ENCODE peak calls at places on chromosomes 4 and X, in nine cellular contexts. F, Z, D, X, G, U, E, H and V are unnamed samples.

GRCh38 chr4:132230025-132230424 is 919.1 kb upstream of the PCDH10 start:
- DNase-seq in F (no peak), Z (no peak), D (no peak), X (no peak), G (no peak), U (no peak), E (no peak), H (no peak), V (no peak)

GRCh38 chr4:158131037-158131436 is 41.8 kb downstream of the GASK1B start:
- DNase-seq in F (no peak), Z (no peak), D (no peak), X (no peak), G (no peak), U (no peak), E (no peak), H (no peak), V (no peak)

GRCh38 chr4:141009931-141010330 is 123.3 kb downstream of the RNF150 start:
- DNase-seq in F (no peak), Z (no peak), D (no peak), X (no peak), G (no peak), U (no peak), E (no peak), H (no peak), V (no peak)

GRCh38 chr4:77209936-77210335 is 52.9 kb downstream of the CCNG2 start:
- DNase-seq in F (no peak), Z (no peak), D (no peak), X (no peak), G (no peak), U (no peak), E (no peak), H (no peak), V (no peak)

GRCh38 chr4:48268956-48269860 is at the start of gene TEC:
- DNase-seq in F (peak; percentile 19), Z (peak; percentile 56), D (peak; percentile 68), X (peak; percentile 38), G (no peak), U (no peak), E (peak; percentile 45), H (peak; percentile 83), V (peak; percentile 20)

GRCh38 chr4:182384496-182385155 is 141.4 kb downstream of the TENM3 start:
- DNase-seq in F (no peak), Z (no peak), D (no peak), X (no peak), G (no peak), U (no peak), E (no peak), H (no peak), V (no peak)

GRCh38 chr4:5782829-5783476 is 72.0 kb downstream of the EVC start:
- DNase-seq in F (no peak), Z (no peak), D (no peak), X (no peak), G (no peak), U (no peak), E (no peak), H (peak; percentile 37), V (no peak)

GRCh38 chr4:23234716-23235115 is 542.0 kb downstream of the GBA3 start:
- DNase-seq in F (no peak), Z (no peak), D (no peak), X (no peak), G (no peak), U (no peak), E (no peak), H (no peak), V (no peak)

GRCh38 chr4:38449506-38450174 is 214.4 kb upstream of the KLF3 start:
- DNase-seq in F (no peak), Z (no peak), D (no peak), X (no peak), G (peak; percentile 51), U (peak; percentile 62), E (no peak), H (no peak), V (no peak)

GRCh38 chr4:159297088-159297487 is 194.2 kb downstream of the RAPGEF2 start:
- DNase-seq in F (no peak), Z (no peak), D (no peak), X (no peak), G (no peak), U (no peak), E (no peak), H (no peak), V (no peak)

GRCh38 chr4:177251237-177251636 is 58.4 kb upstream of the NEIL3 start:
- DNase-seq in F (no peak), Z (no peak), D (no peak), X (no peak), G (no peak), U (no peak), E (peak; percentile 15), H (no peak), V (no peak)

GRCh38 chr4:16995451-16995850 is 97.0 kb upstream of the LDB2 start:
- DNase-seq in F (no peak), Z (no peak), D (no peak), X (no peak), G (no peak), U (no peak), E (no peak), H (no peak), V (no peak)

GRCh38 chr4:9924750-9925149 is 96.5 kb downstream of the SLC2A9 start:
- DNase-seq in F (no peak), Z (no peak), D (no peak), X (no peak), G (no peak), U (no peak), E (no peak), H (no peak), V (no peak)

GRCh38 chr4:6443035-6444023 is 29.1 kb downstream of the PPP2R2C start:
- DNase-seq in F (no peak), Z (no peak), D (no peak), X (no peak), G (no peak), U (no peak), E (no peak), H (no peak), V (no peak)

DNA sequence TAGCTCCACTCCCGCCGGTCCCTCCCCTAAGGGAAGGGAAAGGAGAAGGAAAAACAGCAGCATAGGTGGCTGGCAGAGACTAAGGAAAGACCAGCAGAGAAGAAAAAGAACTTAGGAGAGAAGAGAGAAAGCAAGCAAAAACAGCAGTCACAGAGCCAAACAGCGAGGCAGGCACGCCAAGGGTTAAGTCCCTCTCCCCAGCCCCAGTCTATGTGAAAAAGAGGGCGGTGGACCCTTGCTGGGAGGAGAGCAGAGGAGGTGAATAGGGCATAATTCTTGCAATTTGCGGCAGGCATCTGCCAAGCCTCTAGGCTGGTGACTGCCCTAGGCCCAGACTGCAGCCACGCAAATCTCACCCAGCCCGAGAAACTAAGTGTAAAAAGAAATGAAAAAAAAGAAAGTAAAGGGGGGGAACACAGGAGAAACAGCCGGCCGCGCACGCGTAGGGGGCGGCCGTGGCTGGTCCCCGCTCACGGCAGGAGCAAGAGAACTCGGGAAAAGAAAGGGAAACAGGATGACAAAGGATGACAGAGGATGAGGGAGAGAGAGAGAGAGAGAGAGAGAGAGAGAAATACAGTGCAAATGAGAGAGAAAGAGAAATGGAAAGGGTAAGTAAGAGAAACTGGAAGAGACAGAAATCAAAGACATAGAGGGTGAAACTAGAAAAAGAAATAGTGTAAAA is 48.6 kb downstream of the MAGEA9 start:
- DNase-seq in F (no peak), Z (no peak), D (no peak), X (no peak), G (no peak), U (no peak), E (no peak), H (peak; percentile 51), V (peak; percentile 45)
- TF ChIP-seq EP300 in F (no peak), Z (no peak), D (no peak), X (no peak), G (no peak), U (no peak), E (no peak), H (no peak), V (no peak)

GRCh38 chrX:71171110-71171801 is 26.6 kb downstream of the NLGN3 start:
- DNase-seq in F (no peak), Z (no peak), D (peak; percentile 38), X (no peak), G (no peak), U (no peak), E (no peak), H (no peak), V (no peak)
- TF ChIP-seq EP300 in F (no peak), Z (no peak), D (no peak), X (no peak), G (no peak), U (no peak), E (no peak), H (no peak), V (no peak)

GRCh38 chr4:61527886-61528285 is 327.8 kb downstream of the ADGRL3 start:
- DNase-seq in F (no peak), Z (no peak), D (no peak), X (no peak), G (no peak), U (no peak), E (no peak), H (no peak), V (no peak)

GRCh38 chr4:61531188-61531587 is 331.1 kb downstream of the ADGRL3 start:
- DNase-seq in F (no peak), Z (no peak), D (no peak), X (no peak), G (peak; percentile 34), U (no peak), E (no peak), H (no peak), V (no peak)

GRCh38 chr4:61533140-61533539 is 333.0 kb downstream of the ADGRL3 start:
- DNase-seq in F (no peak), Z (no peak), D (no peak), X (no peak), G (no peak), U (no peak), E (no peak), H (no peak), V (no peak)

GRCh38 chr4:61528595-61528994 is 328.5 kb downstream of the ADGRL3 start:
- DNase-seq in F (no peak), Z (no peak), D (no peak), X (no peak), G (no peak), U (no peak), E (no peak), H (no peak), V (no peak)

GRCh38 chr4:61532324-61532723 is 332.2 kb downstream of the ADGRL3 start:
- DNase-seq in F (no peak), Z (no peak), D (no peak), X (no peak), G (no peak), U (no peak), E (no peak), H (no peak), V (no peak)
- TF ChIP-seq EP300 in F (no peak), Z (no peak), D (no peak), X (no peak), G (no peak), U (no peak), E (no peak), H (no peak), V (no peak)

DNA sequence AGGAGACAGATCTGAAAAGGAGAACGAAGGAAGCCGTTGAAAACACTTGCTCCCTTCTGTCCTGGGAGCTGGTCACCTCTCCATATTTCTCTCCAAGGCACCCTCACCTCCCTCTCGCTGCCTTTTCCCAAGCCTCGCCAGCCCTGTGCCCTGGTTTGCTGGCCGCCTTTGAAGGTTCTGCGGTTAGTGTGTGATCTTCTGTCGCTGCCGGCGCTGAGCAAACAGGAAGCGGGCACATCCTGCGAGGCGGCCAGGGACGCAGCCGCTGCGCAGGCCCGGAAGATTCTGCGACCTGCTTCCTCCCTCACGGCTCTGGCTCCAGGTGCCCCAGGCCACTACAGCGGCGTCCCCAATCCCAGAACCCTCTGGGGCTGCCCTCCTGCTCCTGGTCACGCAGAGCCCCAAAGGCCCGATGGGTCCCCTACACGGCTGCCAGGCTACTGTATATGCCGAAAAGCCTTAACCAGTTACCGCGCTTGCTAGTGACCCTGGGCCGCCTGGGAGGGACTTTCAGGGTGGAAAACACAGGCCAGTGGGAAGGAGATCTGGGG is 2.5 kb upstream of the SASH3 start:
- DNase-seq in F (no peak), Z (peak; percentile 71), D (no peak), X (no peak), G (peak; percentile 19), U (no peak), E (peak; percentile 75), H (no peak), V (no peak)
- TF ChIP-seq EP300 in F (no peak), Z (no peak), D (no peak), X (no peak), G (no peak), U (no peak), E (no peak), H (no peak), V (no peak)